ENCODE peak calls at places on chromosomes 1 and 21, in ten cellular contexts. C is GM19239, J is NCI-H1105, H is aorta, R is GM23338, Y is EL, L is GM06990, T is cardiac fibroblast, B is T-helper 2 cell, F is GM20000. N is an unnamed sample.

GRCh38 chr1:88250915-88251314 is 433.2 kb upstream of the PKN2 start:
- DNase-seq in B (no peak), Y (no peak), H (no peak), R (no peak), T (no peak), J (no peak), L (no peak), C (no peak), F (no peak), N (no peak)

GRCh38 chr1:245488346-245489110 is 333.7 kb downstream of the KIF26B start:
- DNase-seq in L (no peak), B (no peak), R (no peak), C (no peak), T (no peak), F (no peak), Y (no peak), J (no peak), H (no peak), N (no peak)

GRCh38 chr1:23393706-23394105 is 24.1 kb upstream of the ZNF436 start:
- DNase-seq in H (peak), R (no peak), J (no peak), L (no peak), F (no peak), C (no peak), Y (peak), T (peak), B (no peak), N (no peak)

GRCh38 chr1:206560021-206560716 is 52.1 kb downstream of the EIF2D start:
- DNase-seq in F (no peak), H (no peak), J (no peak), R (no peak), C (no peak), Y (no peak), L (no peak), B (no peak), T (peak), N (no peak)

GRCh38 chr1:66705100-66705499 is 47.2 kb upstream of the DYNLT5 start:
- DNase-seq in L (no peak), C (no peak), T (no peak), R (no peak), F (no peak), Y (peak), J (no peak), H (no peak), B (no peak), N (peak)

GRCh38 chr1:50620680-50621329 is 197.6 kb upstream of the DMRTA2 start:
- DNase-seq in F (no peak), L (no peak), Y (peak), T (peak), B (peak), J (no peak), C (no peak), R (peak), H (no peak), N (peak)

GRCh38 chr1:210381934-210382333 is 53.2 kb downstream of the HHAT start:
- DNase-seq in F (no peak), R (no peak), Y (no peak), B (no peak), H (no peak), T (no peak), J (no peak), C (no peak), L (no peak), N (no peak)

GRCh38 chr1:111990878-111991760 is 1.7 kb upstream of the KCND3 start:
- DNase-seq in B (no peak), R (peak), L (no peak), Y (peak), J (peak), H (peak), F (no peak), C (no peak), T (peak), N (peak)

GRCh38 chr21:27213328-27213727 is 246.4 kb upstream of the ADAMTS5 start:
- DNase-seq in L (no peak), J (no peak), H (no peak), C (no peak), B (no peak), T (peak), F (no peak), R (peak), Y (peak), N (no peak)

GRCh38 chr1:26771643-26772321 is 16.0 kb upstream of the PIGV start:
- DNase-seq in T (peak), B (peak), C (no peak), Y (peak), J (no peak), F (peak), R (no peak), H (peak), L (no peak), N (peak)

GRCh38 chr1:8283058-8283884 is 34.6 kb upstream of the SLC45A1 start:
- DNase-seq in C (peak), F (peak), R (no peak), B (peak), Y (no peak), J (no peak), L (peak), T (no peak), H (peak), N (no peak)

GRCh38 chr1:230289350-230289644 is 136.8 kb downstream of the PGBD5 start:
- DNase-seq in H (no peak), L (no peak), F (no peak), B (no peak), J (no peak), R (no peak), T (no peak), C (no peak), Y (no peak), N (no peak)

GRCh38 chr1:151309851-151310323 is 17.3 kb downstream of the PI4KB start:
- DNase-seq in B (no peak), F (no peak), J (no peak), C (no peak), L (no peak), R (peak), T (peak), Y (peak), H (no peak), N (no peak)

GRCh38 chr21:17466166-17466565 is 46.7 kb upstream of the CXADR start:
- DNase-seq in Y (peak), F (no peak), T (peak), L (no peak), B (no peak), H (no peak), C (no peak), J (no peak), R (no peak), N (peak)

GRCh38 chr1:209875510-209875909 is 47.7 kb downstream of the UTP25 start:
- DNase-seq in H (no peak), J (peak), B (no peak), Y (peak), F (no peak), L (no peak), C (no peak), R (peak), T (peak), N (peak)

GRCh38 chr1:16076003-16076870 is 2.8 kb upstream of the FAM131C start:
- DNase-seq in C (no peak), R (no peak), L (no peak), F (no peak), J (no peak), Y (peak), T (peak), H (peak), B (no peak), N (no peak)

GRCh38 chr21:20258542-20258941 is 739.7 kb upstream of the NCAM2 start:
- DNase-seq in F (no peak), R (no peak), J (no peak), C (no peak), T (no peak), L (no peak), B (no peak), Y (no peak), H (no peak), N (no peak)

GRCh38 chr1:201486158-201486557 is 17.2 kb upstream of the PHLDA3 start:
- DNase-seq in R (no peak), J (no peak), Y (no peak), F (no peak), C (no peak), T (peak), B (no peak), H (no peak), L (no peak), N (no peak)